ENCODE peak calls at places on chromosomes 13 and 19, in nine cellular contexts. N, Q, S, X, U, I, K, O and A are unnamed samples.
A peak's percentile ranks its signal among the peaks of the same experiment; 100 is the strongest.

GRCh38 chr13:41613984-41614581 is 156.7 kb downstream of the RGCC start:
- DNase-seq in N (no peak), Q (no peak), S (peak; percentile 93), X (no peak), U (no peak), I (no peak), K (peak; percentile 4), O (peak; percentile 88), A (no peak)

GRCh38 chr13:101989798-101990350 is 412.0 kb downstream of the FGF14 start:
- DNase-seq in N (no peak), Q (no peak), S (no peak), X (no peak), U (no peak), I (no peak), K (no peak), O (no peak), A (no peak)

GRCh38 chr13:100491164-100491847 is 97.3 kb downstream of the GGACT start:
- DNase-seq in N (no peak), Q (no peak), S (peak; percentile 94), X (no peak), U (no peak), I (no peak), K (no peak), O (peak; percentile 88), A (no peak)

GRCh38 chr19:58381460-58382220 is 810 bp upstream of the ZNF837 start:
- DNase-seq in N (no peak), Q (no peak), S (no peak), X (no peak), U (no peak), I (no peak), K (no peak), O (no peak), A (no peak)

GRCh38 chr19:30590596-30591229 is 218.5 kb downstream of the ZNF536 start:
- DNase-seq in N (no peak), Q (no peak), S (no peak), X (no peak), U (no peak), I (no peak), K (no peak), O (no peak), A (no peak)

GRCh38 chr19:16036941-16037340 is 39.4 kb upstream of the TPM4 start:
- DNase-seq in N (no peak), Q (no peak), S (no peak), X (no peak), U (no peak), I (no peak), K (no peak), O (no peak), A (no peak)

GRCh38 chr13:27556109-27556508 is 64.2 kb downstream of the LNX2 start:
- DNase-seq in N (no peak), Q (no peak), S (peak; percentile 61), X (no peak), U (no peak), I (no peak), K (no peak), O (peak; percentile 49), A (peak; percentile 10)

GRCh38 chr19:11323601-11324078 is 15.8 kb downstream of the RAB3D start:
- DNase-seq in N (no peak), Q (no peak), S (peak; percentile 14), X (no peak), U (no peak), I (no peak), K (no peak), O (no peak), A (no peak)

GRCh38 chr19:56383826-56384605 is 9.3 kb downstream of the ZNF582 start:
- DNase-seq in N (no peak), Q (no peak), S (no peak), X (no peak), U (no peak), I (no peak), K (no peak), O (peak; percentile 46), A (no peak)

GRCh38 chr19:49442793-49443365 is 1.6 kb upstream of the SLC17A7 start:
- DNase-seq in N (peak; percentile 76), Q (peak; percentile 71), S (peak; percentile 91), X (peak; percentile 77), U (peak; percentile 100), I (peak; percentile 97), K (no peak), O (peak; percentile 79), A (peak; percentile 84)

GRCh38 chr19:5292453-5292842 is 48.2 kb downstream of the PTPRS start:
- DNase-seq in N (peak; percentile 72), Q (no peak), S (no peak), X (peak; percentile 30), U (no peak), I (no peak), K (no peak), O (no peak), A (peak; percentile 48)

GRCh38 chr19:35879770-35880317 is 11.5 kb downstream of the APLP1 start:
- DNase-seq in N (peak; percentile 72), Q (peak; percentile 84), S (peak; percentile 92), X (peak; percentile 91), U (peak; percentile 98), I (peak; percentile 87), K (peak; percentile 40), O (peak; percentile 87), A (peak; percentile 93)

GRCh38 chr13:50124536-50125305 is 109.5 kb downstream of the KCNRG start:
- DNase-seq in N (no peak), Q (peak; percentile 58), S (peak; percentile 98), X (peak; percentile 93), U (peak; percentile 68), I (peak; percentile 97), K (peak; percentile 93), O (peak; percentile 63), A (peak; percentile 95)

GRCh38 chr13:109649713-109650112 is 136.7 kb downstream of the IRS2 start:
- DNase-seq in N (no peak), Q (no peak), S (no peak), X (no peak), U (no peak), I (no peak), K (no peak), O (no peak), A (no peak)

GRCh38 chr19:48755787-48756674 is 707 bp downstream of the FGF21 start:
- DNase-seq in N (no peak), Q (no peak), S (no peak), X (no peak), U (no peak), I (no peak), K (no peak), O (no peak), A (no peak)

GRCh38 chr19:31349160-31349881 is at the start of gene TSHZ3:
- DNase-seq in N (no peak), Q (peak; percentile 55), S (peak; percentile 95), X (peak; percentile 38), U (peak; percentile 82), I (peak; percentile 47), K (no peak), O (peak; percentile 86), A (peak; percentile 71)

GRCh38 chr13:50991624-50992610 is 82.3 kb downstream of the RNASEH2B start:
- DNase-seq in N (peak; percentile 15), Q (no peak), S (no peak), X (peak; percentile 5), U (no peak), I (no peak), K (no peak), O (no peak), A (peak; percentile 31)

GRCh38 chr19:14821958-14822357 is 13.0 kb downstream of the OR7A5 start:
- DNase-seq in N (no peak), Q (no peak), S (peak; percentile 38), X (no peak), U (no peak), I (no peak), K (no peak), O (no peak), A (no peak)

GRCh38 chr19:43616954-43617353 is 2.5 kb downstream of the ZNF428 start:
- DNase-seq in N (no peak), Q (no peak), S (no peak), X (no peak), U (no peak), I (no peak), K (no peak), O (no peak), A (no peak)

GRCh38 chr19:19788015-19788414 is 33.5 kb downstream of the ZNF506 start:
- DNase-seq in N (no peak), Q (no peak), S (no peak), X (no peak), U (no peak), I (no peak), K (no peak), O (no peak), A (no peak)

GRCh38 chr13:38661276-38661675 is 25.6 kb upstream of the FREM2 start:
- DNase-seq in N (no peak), Q (no peak), S (peak; percentile 36), X (no peak), U (no peak), I (no peak), K (no peak), O (no peak), A (no peak)

GRCh38 chr13:66748712-66749111 is 481.4 kb downstream of the PCDH9 start:
- DNase-seq in N (no peak), Q (no peak), S (no peak), X (no peak), U (no peak), I (no peak), K (no peak), O (peak; percentile 3), A (peak; percentile 27)

GRCh38 chr19:17325881-17326594 is 8.6 kb downstream of the ANO8 start:
- DNase-seq in N (no peak), Q (no peak), S (no peak), X (no peak), U (no peak), I (no peak), K (no peak), O (peak; percentile 44), A (no peak)

GRCh38 chr19:48501961-48502719 is 9.5 kb downstream of the LMTK3 start:
- DNase-seq in N (peak; percentile 87), Q (peak; percentile 91), S (no peak), X (peak; percentile 62), U (peak; percentile 100), I (peak; percentile 77), K (no peak), O (peak; percentile 20), A (peak; percentile 86)

GRCh38 chr13:49635599-49636433 is 7.5 kb downstream of the ARL11 start:
- DNase-seq in N (no peak), Q (no peak), S (peak; percentile 87), X (peak; percentile 20), U (no peak), I (no peak), K (no peak), O (peak; percentile 91), A (peak; percentile 39)

GRCh38 chr19:18397242-18398202 is at the start of gene LRRC25:
- DNase-seq in N (peak; percentile 72), Q (no peak), S (no peak), X (no peak), U (peak; percentile 89), I (peak; percentile 58), K (no peak), O (no peak), A (no peak)

GRCh38 chr13:113935081-113935511 is 38.8 kb downstream of the C13orf46 start:
- DNase-seq in N (no peak), Q (no peak), S (peak; percentile 33), X (no peak), U (peak; percentile 38), I (no peak), K (no peak), O (no peak), A (peak; percentile 0)